ENCODE peak calls at places on chromosome X, in four cellular contexts. A is HepG2, K is WTC11, V is GM12878. C is an unnamed sample.
A peak's percentile ranks its signal among the peaks of the same experiment; 100 is the strongest.

GRCh38 chrX:3346436-3347329 is at the start of gene MXRA5:
- DNase-seq in A (no peak), V (no peak), K (peak; percentile 62), C (no peak)

GRCh38 chrX:18032486-18033221 is 171.6 kb upstream of the RAI2 start:
- DNase-seq in A (no peak), K (no peak), V (no peak), C (no peak)

GRCh38 chrX:38754102-38754790 is 47.0 kb upstream of the MID1IP1 start:
- DNase-seq in V (peak; percentile 31), A (peak; percentile 19), K (peak; percentile 12), C (peak; percentile 39)

GRCh38 chrX:10851809-10852208 is 231.4 kb upstream of the MID1 start:
- DNase-seq in V (no peak), A (no peak), K (no peak), C (peak; percentile 3)

GRCh38 chrX:33188881-33189280 is 22.5 kb downstream of the DMD start:
- DNase-seq in A (no peak), K (no peak), V (no peak), C (no peak)

GRCh38 chrX:66203114-66203513 is 39.1 kb downstream of the HEPH start:
- DNase-seq in V (no peak), K (no peak), A (no peak), C (no peak)

GRCh38 chrX:33840176-33840575 is 291.9 kb downstream of the FAM47A start:
- DNase-seq in A (no peak), V (no peak), K (no peak), C (no peak)

GRCh38 chrX:1224954-1225353 is 12.5 kb upstream of the CRLF2 start:
- DNase-seq in V (no peak), A (no peak), K (no peak), C (no peak)

GRCh38 chrX:71910526-71911022 is at the start of gene NHSL2:
- DNase-seq in K (peak; percentile 44), V (no peak), A (no peak), C (no peak)

GRCh38 chrX:123830309-123830708 is 29.5 kb upstream of the XIAP start:
- DNase-seq in V (peak; percentile 64), A (peak; percentile 91), K (no peak), C (no peak)

GRCh38 chrX:53294024-53294648 is 12.8 kb upstream of the IQSEC2 start:
- DNase-seq in V (no peak), K (no peak), A (no peak), C (peak; percentile 38)

GRCh38 chrX:102085706-102086105 is 39.8 kb upstream of the TCEAL2 start:
- DNase-seq in A (no peak), K (peak; percentile 11), V (no peak), C (no peak)

GRCh38 chrX:38664285-38664684 is 102.9 kb downstream of the TSPAN7 start:
- DNase-seq in A (peak; percentile 13), V (no peak), K (no peak), C (peak; percentile 64)

GRCh38 chrX:153474266-153474665 is 3.9 kb upstream of the HAUS7 start:
- DNase-seq in V (no peak), K (no peak), A (no peak), C (no peak)

GRCh38 chrX:37779857-37780256 is at the start of gene CYBB:
- DNase-seq in V (no peak), K (no peak), A (no peak), C (no peak)

GRCh38 chrX:103437147-103437873 is 61.0 kb downstream of the BEX3 start:
- DNase-seq in A (no peak), K (no peak), V (no peak), C (no peak)

GRCh38 chrX:103428525-103428924 is 52.2 kb downstream of the BEX3 start:
- DNase-seq in V (no peak), A (no peak), K (no peak), C (no peak)

DNA sequence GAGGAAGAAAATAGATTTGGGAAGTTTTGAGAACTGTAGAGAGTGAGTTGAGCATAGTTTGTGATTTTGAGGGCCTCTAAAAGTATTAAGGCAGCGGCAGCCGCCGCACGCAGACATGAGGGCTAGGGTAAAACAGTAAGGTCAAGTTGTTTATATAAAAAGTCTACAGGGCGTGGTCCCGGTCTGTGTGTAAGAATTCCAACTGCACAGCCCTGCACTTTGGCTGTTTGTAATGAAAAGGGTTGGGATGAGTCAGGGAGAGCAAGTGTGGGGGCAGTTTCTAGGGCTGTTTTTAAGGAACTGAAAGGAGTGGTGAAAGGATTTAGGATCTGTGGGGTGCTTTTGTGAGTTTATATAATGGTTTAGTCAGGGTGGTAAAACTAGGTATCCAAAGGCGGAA is 55.0 kb downstream of the BEX3 start:
- DNase-seq in K (no peak), V (no peak), A (no peak), C (no peak)
- TF ChIP-seq NR2C2 in K (no peak), V (no peak), A (no peak), C (no peak)

DNA sequence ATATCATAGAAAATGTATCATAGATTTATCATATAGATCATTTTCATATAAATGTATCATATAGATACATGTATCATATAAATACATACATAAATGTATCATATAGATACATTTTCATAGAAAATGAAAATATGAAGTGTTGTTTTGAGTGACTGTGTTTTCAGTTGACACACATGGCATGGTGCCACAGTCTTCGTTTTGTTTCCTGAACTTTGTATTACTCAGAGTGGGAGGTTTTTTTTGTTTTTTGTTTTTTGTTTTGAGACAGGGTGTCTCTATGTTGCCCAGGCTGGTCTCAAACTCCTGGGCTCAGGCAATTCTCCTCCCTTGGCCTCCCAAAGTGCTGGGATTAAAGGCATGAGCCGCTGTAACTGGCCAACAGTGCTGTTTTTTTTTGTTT is 3.9 kb downstream of the RBM10 start:
- DNase-seq in A (no peak), K (no peak), V (no peak), C (no peak)
- TF ChIP-seq NR2C2 in A (no peak), K (no peak), V (no peak), C (no peak)

GRCh38 chrX:119486745-119487144 is 18.5 kb downstream of the SLC25A5 start:
- DNase-seq in A (no peak), V (no peak), K (no peak), C (no peak)

GRCh38 chrX:119482041-119482440 is 13.8 kb downstream of the SLC25A5 start:
- DNase-seq in V (no peak), A (no peak), K (no peak), C (no peak)

GRCh38 chrX:119479845-119480244 is 11.6 kb downstream of the SLC25A5 start:
- DNase-seq in K (no peak), V (no peak), A (no peak), C (no peak)

GRCh38 chrX:119481218-119481875 is 13.1 kb downstream of the SLC25A5 start:
- DNase-seq in V (no peak), A (peak; percentile 25), K (no peak), C (no peak)

GRCh38 chrX:119482497-119483480 is 14.5 kb downstream of the SLC25A5 start:
- DNase-seq in A (no peak), V (no peak), K (peak; percentile 73), C (peak; percentile 76)
- TF ChIP-seq NR2C2 in A (no peak), V (no peak), K (no peak), C (no peak)

GRCh38 chrX:24257011-24257410 is 56.9 kb downstream of the SUPT20HL2 start:
- DNase-seq in A (no peak), K (no peak), V (no peak), C (no peak)

GRCh38 chrX:24260827-24261550 is 52.9 kb downstream of the SUPT20HL2 start:
- DNase-seq in K (no peak), V (no peak), A (no peak), C (no peak)

GRCh38 chrX:24264383-24264782 is 49.5 kb downstream of the SUPT20HL2 start:
- DNase-seq in V (no peak), A (no peak), K (no peak), C (no peak)

GRCh38 chrX:24262309-24262708 is 51.6 kb downstream of the SUPT20HL2 start:
- DNase-seq in K (no peak), V (no peak), A (no peak), C (no peak)

GRCh38 chrX:24259544-24260240 is 54.2 kb downstream of the SUPT20HL2 start:
- DNase-seq in V (no peak), K (peak; percentile 13), A (peak; percentile 56), C (peak; percentile 38)
- TF ChIP-seq NR2C2 in V (no peak), K (no peak), A (no peak), C (no peak)

GRCh38 chrX:68746988-68747387 is 81.8 kb upstream of the EFNB1 start:
- DNase-seq in K (no peak), V (no peak), A (no peak), C (no peak)
- TF ChIP-seq NR2C2 in K (no peak), V (no peak), A (no peak), C (no peak)

C was measured in K562.